ENCODE peak calls at places on chromosomes 6 and 20, in seven cellular contexts. R, J, K, D, B, U and S are unnamed samples.
A peak's percentile ranks its signal among the peaks of the same experiment; 100 is the strongest.

GRCh38 chr6:26290941-26291340 is 74.1 kb upstream of the BTN3A2 start:
- DNase-seq in R (no peak), J (no peak), K (no peak), D (no peak), B (no peak), U (no peak), S (no peak)

GRCh38 chr6:158185729-158186456 is 17.7 kb downstream of the GTF2H5 start:
- DNase-seq in R (no peak), J (no peak), K (no peak), D (peak; percentile 53), B (peak; percentile 89), U (peak; percentile 67), S (no peak)

GRCh38 chr6:44268095-44268628 is 2.1 kb upstream of the TMEM151B start:
- DNase-seq in R (peak; percentile 69), J (no peak), K (no peak), D (peak; percentile 29), B (peak; percentile 35), U (peak; percentile 46), S (peak; percentile 76)

GRCh38 chr20:23078351-23078993 is 7.7 kb downstream of the CD93 start:
- DNase-seq in R (no peak), J (no peak), K (no peak), D (no peak), B (no peak), U (no peak), S (no peak)

GRCh38 chr6:125753218-125753936 is 3.9 kb downstream of the HEY2 start:
- DNase-seq in R (no peak), J (no peak), K (no peak), D (no peak), B (no peak), U (peak; percentile 16), S (peak; percentile 67)

GRCh38 chr6:149933036-149933435 is 8.8 kb upstream of the ULBP2 start:
- DNase-seq in R (no peak), J (no peak), K (no peak), D (no peak), B (no peak), U (no peak), S (no peak)

GRCh38 chr20:36865861-36866149 is 10.1 kb upstream of the TLDC2 start:
- DNase-seq in R (no peak), J (no peak), K (no peak), D (no peak), B (no peak), U (no peak), S (no peak)

GRCh38 chr6:136114661-136115060 is 135.4 kb downstream of the MTFR2 start:
- DNase-seq in R (peak; percentile 61), J (no peak), K (peak; percentile 74), D (no peak), B (no peak), U (no peak), S (no peak)

GRCh38 chr6:167093922-167094432 is 28.9 kb upstream of the CCR6 start:
- DNase-seq in R (no peak), J (no peak), K (no peak), D (no peak), B (no peak), U (no peak), S (no peak)

GRCh38 chr20:14951707-14952106 is 614.3 kb upstream of the FLRT3 start:
- DNase-seq in R (no peak), J (no peak), K (no peak), D (peak; percentile 13), B (peak; percentile 46), U (no peak), S (no peak)

GRCh38 chr6:108165714-108166663 is at the start of gene NR2E1:
- DNase-seq in R (no peak), J (peak; percentile 50), K (no peak), D (no peak), B (peak; percentile 25), U (peak; percentile 9), S (no peak)

GRCh38 chr20:57948177-57948955 is 238.6 kb upstream of the PMEPA1 start:
- DNase-seq in R (no peak), J (no peak), K (no peak), D (no peak), B (no peak), U (no peak), S (no peak)

GRCh38 chr6:164359441-164359840 is 944.9 kb downstream of the QKI start:
- DNase-seq in R (no peak), J (no peak), K (no peak), D (no peak), B (no peak), U (no peak), S (no peak)

GRCh38 chr20:43525016-43525415 is 17.5 kb downstream of the L3MBTL1 start:
- DNase-seq in R (no peak), J (no peak), K (no peak), D (no peak), B (no peak), U (no peak), S (no peak)

GRCh38 chr20:14712302-14712739 is 374.9 kb upstream of the FLRT3 start:
- DNase-seq in R (no peak), J (no peak), K (no peak), D (peak; percentile 22), B (peak; percentile 82), U (peak; percentile 67), S (peak; percentile 19)

GRCh38 chr6:10485406-10485805 is 35.7 kb upstream of the GCNT2 start:
- DNase-seq in R (no peak), J (no peak), K (no peak), D (no peak), B (no peak), U (no peak), S (no peak)

GRCh38 chr6:158624684-158625682 is 19.6 kb downstream of the DYNLT1 start:
- DNase-seq in R (peak; percentile 29), J (no peak), K (no peak), D (no peak), B (no peak), U (no peak), S (no peak)

GRCh38 chr20:32509639-32510066 is 75.5 kb downstream of the NOL4L start:
- DNase-seq in R (no peak), J (no peak), K (no peak), D (no peak), B (no peak), U (peak; percentile 54), S (peak; percentile 11)

GRCh38 chr20:40275738-40276137 is 413.3 kb downstream of the MAFB start:
- DNase-seq in R (no peak), J (no peak), K (no peak), D (no peak), B (no peak), U (no peak), S (no peak)

GRCh38 chr20:18223399-18223798 is 64.9 kb upstream of the ZNF133 start:
- DNase-seq in R (no peak), J (no peak), K (no peak), D (no peak), B (peak; percentile 41), U (no peak), S (no peak)

GRCh38 chr6:74936886-74937285 is 269.0 kb downstream of the COL12A1 start:
- DNase-seq in R (no peak), J (no peak), K (no peak), D (no peak), B (peak; percentile 29), U (peak; percentile 38), S (no peak)

GRCh38 chr6:167094820-167095637 is 27.9 kb upstream of the CCR6 start:
- DNase-seq in R (no peak), J (no peak), K (no peak), D (no peak), B (no peak), U (no peak), S (no peak)

GRCh38 chr20:62808211-62808865 is 3.7 kb downstream of the OGFR start:
- DNase-seq in R (peak; percentile 70), J (peak; percentile 84), K (peak; percentile 84), D (peak; percentile 35), B (no peak), U (peak; percentile 48), S (peak; percentile 77)

GRCh38 chr6:44222987-44223470 is 366 bp upstream of the SLC29A1 start:
- DNase-seq in R (no peak), J (peak; percentile 67), K (no peak), D (no peak), B (no peak), U (no peak), S (no peak)

GRCh38 chr6:34418367-34418766 is 7.5 kb downstream of the RPS10 start:
- DNase-seq in R (no peak), J (no peak), K (no peak), D (no peak), B (no peak), U (no peak), S (no peak)

GRCh38 chr6:34414999-34415858 is 10.6 kb downstream of the RPS10 start:
- DNase-seq in R (peak; percentile 58), J (peak; percentile 87), K (no peak), D (peak; percentile 55), B (peak; percentile 50), U (peak; percentile 65), S (peak; percentile 79)

GRCh38 chr6:34412054-34412453 is 13.8 kb downstream of the RPS10 start:
- DNase-seq in R (no peak), J (no peak), K (no peak), D (no peak), B (no peak), U (no peak), S (no peak)

GRCh38 chr6:34416877-34417371 is 8.9 kb downstream of the RPS10 start:
- DNase-seq in R (no peak), J (no peak), K (no peak), D (no peak), B (no peak), U (no peak), S (no peak)

DNA sequence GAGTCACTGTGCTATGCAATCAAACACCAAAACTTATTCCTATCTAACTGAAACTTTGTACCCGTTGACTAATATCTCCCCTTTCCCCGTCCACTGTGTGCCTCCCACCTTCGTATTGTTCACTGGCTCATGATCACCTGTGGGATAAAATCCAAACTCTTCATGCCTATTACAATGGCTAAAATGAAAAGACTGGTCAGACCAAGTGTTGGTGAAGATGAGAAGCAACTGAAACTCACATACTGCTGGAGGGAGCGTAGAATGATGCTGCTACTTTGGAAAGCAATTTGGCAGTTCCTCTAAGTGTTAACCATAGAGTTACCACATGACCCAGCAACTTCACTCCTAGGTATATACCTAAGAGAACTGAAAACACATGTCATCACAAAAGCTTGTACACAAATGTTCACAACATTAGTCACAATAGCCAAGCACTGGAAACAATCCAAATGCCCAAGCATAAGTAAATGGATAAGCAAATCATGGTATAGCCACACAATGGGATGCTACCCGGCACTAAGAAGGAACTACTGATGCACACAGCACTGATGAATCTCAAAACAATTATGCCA is 13.1 kb downstream of the RPS10 start:
- DNase-seq in R (no peak), J (no peak), K (no peak), D (no peak), B (peak; percentile 78), U (peak; percentile 35), S (no peak)
- H3K27me3 ChIP-seq in R (no peaks in the 10 kb centered on the region), J (no peaks in the 10 kb centered on the region), K (no peaks in the 10 kb centered on the region), D (no peaks in the 10 kb centered on the region), B (no peaks in the 10 kb centered on the region), U (no peaks in the 10 kb centered on the region), S (no peaks in the 10 kb centered on the region)

GRCh38 chr6:3742426-3743344 is 8.8 kb downstream of the PXDC1 start:
- DNase-seq in R (peak; percentile 94), J (peak; percentile 91), K (peak; percentile 93), D (peak; percentile 63), B (peak; percentile 74), U (peak; percentile 72), S (peak; percentile 88)
- H3K4me3 ChIP-seq in R (no peak overlapping the region), J (peak overlapping the region; percentile 37), K (peak overlapping the region; percentile 11), D (no peak overlapping the region), B (no peak overlapping the region), U (no peak overlapping the region), S (no peak overlapping the region)

GRCh38 chr6:90274481-90275030 is 22.1 kb downstream of the BACH2 start:
- DNase-seq in R (peak; percentile 43), J (peak; percentile 77), K (no peak), D (no peak), B (no peak), U (no peak), S (no peak)
- TF ChIP-seq CTCF in R (no peak), J (no peak), K (no peak), D (peak; percentile 26), B (no peak), U (no peak), S (no peak)

GRCh38 chr6:13710552-13711383 is 867 bp downstream of the RANBP9 start:
- DNase-seq in R (peak; percentile 60), J (peak; percentile 68), K (peak; percentile 83), D (no peak), B (peak; percentile 32), U (no peak), S (peak; percentile 58)
- H3K27me3 ChIP-seq in R (no peaks in the 10 kb centered on the region), J (no peaks in the 10 kb centered on the region), K (no peaks in the 10 kb centered on the region), D (no peaks in the 10 kb centered on the region), B (no peaks in the 10 kb centered on the region), U (no peaks in the 10 kb centered on the region), S (no peaks in the 10 kb centered on the region)